ENCODE peak calls at places on chromosomes 11 and 22, in seven cellular contexts. H is MM.1S; S is NCI-H2029; V is NCI-H345; J is stimulated activated CD4-positive, alpha-beta T cell treated with anti-CD3 and anti-CD28 coated beads, Interleukin-4, amount 100 ng/mL, for 48 hours; M is progenitor cell of endocrine pancreas; B is NCI-H748 treated with DMSO at 0.1 percent for 48 hours. D is an unnamed sample.

GRCh38 chr11:2325719-2326118 is 23.9 kb downstream of the TSPAN32 start:
- DNase-seq in H (no peak), S (no peak), V (no peak), J (no peak), M (no peak), B (no peak), D (peak)

GRCh38 chr11:25593221-25593620 is 738.7 kb upstream of the ANO3 start:
- DNase-seq in H (no peak), S (no peak), V (no peak), J (no peak), M (no peak), B (no peak), D (no peak)

GRCh38 chr11:12800032-12800671 is 125.9 kb downstream of the TEAD1 start:
- DNase-seq in H (no peak), S (peak), V (peak), J (no peak), M (no peak), B (peak), D (no peak)

GRCh38 chr22:23784215-23784732 is 2.5 kb upstream of the SMARCB1 start:
- DNase-seq in H (no peak), S (no peak), V (no peak), J (no peak), M (no peak), B (no peak), D (no peak)

GRCh38 chr22:32200752-32201151 is 4.1 kb downstream of the RFPL2 start:
- DNase-seq in H (peak), S (no peak), V (no peak), J (no peak), M (no peak), B (no peak), D (no peak)

GRCh38 chr22:41355895-41356294 is 25.8 kb upstream of the TEF start:
- DNase-seq in H (no peak), S (no peak), V (no peak), J (no peak), M (no peak), B (no peak), D (no peak)

GRCh38 chr22:28799834-28800307 is 498 bp downstream of the XBP1 start:
- DNase-seq in H (peak), S (no peak), V (no peak), J (no peak), M (peak), B (no peak), D (peak)

GRCh38 chr22:30705710-30706651 is 11.3 kb downstream of the OSBP2 start:
- DNase-seq in H (peak), S (no peak), V (peak), J (no peak), M (no peak), B (no peak), D (peak)

GRCh38 chr11:126305699-126306098 is 1.8 kb downstream of the DCPS start:
- DNase-seq in H (peak), S (no peak), V (no peak), J (no peak), M (no peak), B (no peak), D (no peak)

GRCh38 chr11:70719516-70719915 is 321.2 kb downstream of the CTTN start:
- DNase-seq in H (no peak), S (no peak), V (no peak), J (no peak), M (no peak), B (no peak), D (no peak)

GRCh38 chr11:47904048-47904447 is 55.9 kb upstream of the NUP160 start:
- DNase-seq in H (no peak), S (no peak), V (no peak), J (no peak), M (no peak), B (no peak), D (no peak)

GRCh38 chr22:43013355-43014061 is 1.4 kb downstream of the PACSIN2 start:
- DNase-seq in H (no peak), S (no peak), V (no peak), J (no peak), M (no peak), B (no peak), D (no peak)

GRCh38 chr11:69715446-69715845 is 11.6 kb upstream of the FGF19 start:
- DNase-seq in H (no peak), S (no peak), V (no peak), J (no peak), M (no peak), B (no peak), D (no peak)